ENCODE peak calls at places on chromosomes 4 and X, in eight cellular contexts. K is astrocyte of the spinal cord, L is prostate gland, H is MM.1S, E is omental fat pad, I is fibroblast of lung, A is ovary, S is fibroblast of mammary gland. T is an unnamed sample.

GRCh38 chr4:158042591-158043030 is 130.2 kb downstream of the GASK1B start:
- DNase-seq in I (peak; percentile 81), S (peak; percentile 71), A (no peak), E (no peak), L (no peak), K (peak; percentile 49), H (no peak), T (no peak)

GRCh38 chrX:22134681-22135080 is 102.6 kb downstream of the PHEX start:
- DNase-seq in I (peak; percentile 80), K (peak; percentile 69), L (peak; percentile 11), A (no peak), E (no peak), H (no peak), S (peak; percentile 83), T (no peak)

GRCh38 chr4:185834088-185834487 is 22.1 kb upstream of the SORBS2 start:
- DNase-seq in A (no peak), S (no peak), H (no peak), K (no peak), E (no peak), L (no peak), I (no peak), T (no peak)

GRCh38 chrX:153864561-153865320 is 21.2 kb downstream of the L1CAM start:
- DNase-seq in L (no peak), S (no peak), K (no peak), A (no peak), H (no peak), I (no peak), E (no peak), T (no peak)

GRCh38 chr4:31539279-31540074 is 819.3 kb downstream of the PCDH7 start:
- DNase-seq in A (no peak), I (peak; percentile 1), S (no peak), K (peak; percentile 26), H (no peak), E (no peak), L (no peak), T (no peak)

GRCh38 chr4:112361181-112361791 is 64.1 kb downstream of the ALPK1 start:
- DNase-seq in H (peak; percentile 78), A (no peak), I (peak; percentile 30), L (no peak), E (no peak), S (peak; percentile 4), K (peak; percentile 70), T (no peak)

GRCh38 chrX:23344904-23345271 is 10.2 kb downstream of the PTCHD1 start:
- DNase-seq in H (no peak), A (no peak), I (no peak), K (no peak), S (no peak), L (no peak), E (no peak), T (no peak)

GRCh38 chr4:74157116-74157742 is 689 bp upstream of the MTHFD2L start:
- DNase-seq in K (peak; percentile 51), H (no peak), L (no peak), E (no peak), S (peak; percentile 70), I (peak; percentile 50), A (no peak), T (no peak)

GRCh38 chrX:40031861-40032422 is 65.8 kb downstream of the BCOR start:
- DNase-seq in L (no peak), E (no peak), S (no peak), A (no peak), I (no peak), H (no peak), K (no peak), T (no peak)

GRCh38 chr4:23947826-23948225 is 58.0 kb upstream of the PPARGC1A start:
- DNase-seq in S (no peak), E (no peak), A (no peak), I (peak; percentile 32), H (no peak), L (no peak), K (no peak), T (no peak)

GRCh38 chr4:123312951-123313592 is 83.5 kb upstream of the SPRY1 start:
- DNase-seq in E (no peak), S (no peak), H (no peak), L (no peak), K (no peak), I (no peak), A (no peak), T (no peak)

GRCh38 chr4:39255266-39255665 is 72.9 kb downstream of the WDR19 start:
- DNase-seq in H (no peak), I (peak; percentile 85), A (no peak), L (no peak), E (no peak), K (peak; percentile 49), S (peak; percentile 6), T (no peak)

GRCh38 chrX:129649268-129650182 is 5.2 kb downstream of the APLN start:
- DNase-seq in A (no peak), H (no peak), L (no peak), S (peak; percentile 57), E (no peak), K (no peak), I (peak; percentile 58), T (no peak)

GRCh38 chrX:70470850-70471289 is 26.2 kb downstream of the DLG3 start:
- DNase-seq in S (peak; percentile 59), E (no peak), H (peak; percentile 64), K (peak; percentile 61), A (no peak), I (peak; percentile 77), L (no peak), T (no peak)

GRCh38 chr4:139603576-139604387 is 47.8 kb upstream of the SETD7 start:
- DNase-seq in L (peak; percentile 43), E (no peak), A (no peak), S (peak; percentile 72), H (peak; percentile 86), K (peak; percentile 60), I (peak; percentile 52), T (no peak)

GRCh38 chr4:2744576-2745270 is 11.4 kb downstream of the TNIP2 start:
- DNase-seq in H (no peak), A (no peak), I (no peak), S (no peak), E (no peak), K (no peak), L (no peak), T (peak; percentile 87)

GRCh38 chr4:38455092-38455855 is 208.7 kb upstream of the KLF3 start:
- DNase-seq in E (no peak), K (no peak), A (no peak), L (no peak), I (no peak), S (no peak), H (peak; percentile 81), T (no peak)

GRCh38 chrX:96843566-96843965 is 40.1 kb upstream of the RPA4 start:
- DNase-seq in L (no peak), E (no peak), A (no peak), K (no peak), H (no peak), I (peak; percentile 7), S (no peak), T (no peak)

GRCh38 chr4:34972189-34972588 is 1272.1 kb downstream of the ARAP2 start:
- DNase-seq in L (no peak), S (no peak), A (no peak), E (no peak), K (no peak), I (no peak), H (no peak), T (no peak)

GRCh38 chr4:38062088-38062893 is 102.1 kb downstream of the PTTG2 start:
- DNase-seq in I (peak; percentile 57), S (peak; percentile 86), A (peak; percentile 87), H (peak; percentile 70), L (peak; percentile 80), K (peak; percentile 79), E (peak; percentile 60), T (no peak)

GRCh38 chrX:57752866-57753265 is 72.8 kb upstream of the NLRP2B start:
- DNase-seq in A (no peak), E (no peak), I (no peak), H (no peak), L (no peak), K (no peak), S (no peak), T (no peak)

GRCh38 chr4:52234539-52235174 is 183.6 kb downstream of the SPATA18 start:
- DNase-seq in H (no peak), A (peak; percentile 71), S (peak; percentile 69), I (no peak), L (no peak), E (no peak), K (peak; percentile 19), T (no peak)

GRCh38 chr4:144572660-144573059 is 73.3 kb upstream of the HHIP start:
- DNase-seq in K (no peak), A (no peak), S (no peak), H (no peak), L (no peak), I (no peak), E (no peak), T (no peak)
- TF ChIP-seq CTCF in K (no peak), A (no peak), S (no peak), H (no peak), L (no peak), I (no peak), E (no peak), T (peak; percentile 12)

GRCh38 chr4:116705466-116705865 is 379.9 kb downstream of the TRAM1L1 start:
- DNase-seq in H (no peak), I (no peak), L (no peak), A (no peak), E (no peak), K (no peak), S (no peak), T (peak; percentile 82)

DNA sequence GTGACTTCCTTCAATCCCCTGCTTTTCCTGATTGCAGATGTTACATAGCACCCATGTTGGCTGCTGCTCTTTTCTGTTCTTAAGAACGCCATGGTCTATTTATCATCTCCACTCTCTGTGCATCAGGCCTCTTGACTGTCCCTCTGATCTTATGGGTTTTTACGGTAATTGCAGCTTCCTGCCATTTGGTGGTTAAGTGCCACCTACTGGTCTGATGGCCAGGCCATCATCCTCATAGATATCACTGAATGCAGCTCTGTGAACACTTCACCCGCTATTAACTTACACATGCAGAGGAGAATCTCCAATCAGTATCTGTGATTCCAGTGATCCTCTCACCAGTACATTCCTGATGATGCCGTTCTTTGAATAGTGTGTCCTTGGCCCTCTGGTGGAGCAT is 382.4 kb downstream of the TRAM1L1 start:
- DNase-seq in H (peak; percentile 21), S (no peak), I (no peak), E (no peak), A (no peak), L (no peak), K (no peak), T (no peak)
- TF ChIP-seq CTCF in H (no peak), S (no peak), I (no peak), E (no peak), A (no peak), L (no peak), K (peak; percentile 4), T (peak; percentile 13)

GRCh38 chr4:125316781-125317525 is 2.2 kb downstream of the FAT4 start:
- DNase-seq in A (peak; percentile 53), K (peak; percentile 46), L (no peak), E (peak; percentile 23), H (no peak), I (peak; percentile 54), S (peak; percentile 44), T (peak; percentile 90)
- TF ChIP-seq CTCF in A (no peak), K (peak; percentile 46), L (no peak), E (no peak), H (no peak), I (peak; percentile 19), S (peak; percentile 12), T (no peak)

DNA sequence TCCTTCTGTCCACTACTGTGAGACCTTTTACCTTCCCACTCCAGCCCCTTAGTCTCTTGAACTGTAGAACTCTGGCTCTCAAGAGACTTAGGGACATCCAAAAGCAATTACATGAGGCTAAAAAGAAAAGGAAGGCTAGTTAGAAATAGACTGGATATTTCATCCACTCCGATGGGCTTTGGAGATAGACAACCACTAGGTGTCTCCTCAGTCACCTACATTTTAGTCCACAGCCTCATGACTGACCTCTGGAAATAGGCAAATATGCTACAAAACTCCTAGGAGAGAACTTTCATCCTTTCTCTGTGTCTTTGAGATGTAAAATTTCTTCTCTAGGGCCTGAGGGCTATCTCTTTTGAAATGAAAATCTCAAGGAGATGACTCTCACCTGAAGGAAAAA is 45.1 kb upstream of the LAMP2 start:
- DNase-seq in I (peak; percentile 8), E (no peak), S (peak; percentile 42), H (peak; percentile 40), A (no peak), L (no peak), K (peak; percentile 22), T (no peak)
- TF ChIP-seq CTCF in I (peak; percentile 34), E (no peak), S (peak; percentile 46), H (peak; percentile 46), A (no peak), L (no peak), K (peak; percentile 44), T (peak; percentile 68)

T was measured in chondrocyte.